ENCODE peak calls at places on chromosomes 11 and 22, in five cellular contexts. U is germinal center, E is T-helper 1 cell, C is T-helper 9 cell, L is endothelial cell of umbilical vein. J is an unnamed sample.
A peak's percentile ranks its signal among the peaks of the same experiment; 100 is the strongest.

GRCh38 chr11:100735949-100736675 is 49.0 kb downstream of the ARHGAP42 start:
- DNase-seq in E (no peak), L (no peak), U (no peak), C (no peak), J (no peak)

GRCh38 chr11:119907934-119908760 is 179.1 kb upstream of the NECTIN1 start:
- DNase-seq in U (no peak), L (no peak), E (no peak), C (no peak), J (no peak)

GRCh38 chr11:2342981-2343380 is 34.1 kb upstream of the CD81 start:
- DNase-seq in C (no peak), L (no peak), U (no peak), E (no peak), J (no peak)

GRCh38 chr11:64924910-64925284 is 408 bp downstream of the PPP2R5B start:
- DNase-seq in L (no peak), U (peak; percentile 20), C (no peak), E (no peak), J (no peak)

GRCh38 chr22:29313126-29314071 is 2.1 kb downstream of the RASL10A start:
- DNase-seq in L (peak; percentile 50), C (no peak), E (no peak), U (peak; percentile 64), J (no peak)

GRCh38 chr11:72787262-72788104 is 6.4 kb downstream of the STARD10 start:
- DNase-seq in E (no peak), U (peak; percentile 70), L (no peak), C (no peak), J (no peak)

GRCh38 chr11:97772696-97773095 is 1248.1 kb upstream of the CNTN5 start:
- DNase-seq in E (no peak), C (no peak), L (no peak), U (no peak), J (no peak)

GRCh38 chr11:12077535-12078280 is 32.7 kb upstream of the MICAL2 start:
- DNase-seq in L (no peak), U (no peak), E (no peak), C (no peak), J (no peak)

GRCh38 chr22:25027052-25027525 is 74.6 kb downstream of the KIAA1671 start:
- DNase-seq in U (no peak), E (no peak), L (no peak), C (no peak), J (no peak)

GRCh38 chr11:69218271-69218682 is 62.5 kb downstream of the SMIM38 start:
- DNase-seq in L (no peak), U (no peak), E (no peak), C (no peak), J (no peak)

GRCh38 chr22:24146791-24147353 is 34.4 kb upstream of the SUSD2 start:
- DNase-seq in U (no peak), C (no peak), L (peak; percentile 72), E (no peak), J (no peak)

GRCh38 chr11:32184057-32185055 is 93.5 kb downstream of the RCN1 start:
- DNase-seq in C (no peak), L (no peak), E (no peak), U (no peak), J (no peak)

GRCh38 chr22:26134654-26135330 is 34.5 kb upstream of the SEZ6L start:
- DNase-seq in U (no peak), C (no peak), L (no peak), E (no peak), J (no peak)

GRCh38 chr11:86396403-86396802 is 21.7 kb downstream of the CCDC81 start:
- DNase-seq in L (peak; percentile 48), U (no peak), E (no peak), C (no peak), J (no peak)

GRCh38 chr11:73176145-73176891 is 34.2 kb upstream of the FCHSD2 start:
- DNase-seq in L (no peak), E (no peak), C (no peak), U (no peak), J (no peak)

GRCh38 chr22:46071451-46072029 is 78.8 kb upstream of the PPARA start:
- DNase-seq in C (no peak), U (peak; percentile 19), L (peak; percentile 92), E (peak; percentile 36), J (no peak)

GRCh38 chr22:43811777-43812148 is 342 bp downstream of the EFCAB6 start:
- DNase-seq in E (peak; percentile 5), L (no peak), U (no peak), C (no peak), J (peak; percentile 17)

GRCh38 chr11:2670541-2671100 is 29.2 kb downstream of the KCNQ1OT1 start:
- DNase-seq in E (no peak), U (no peak), L (no peak), C (no peak), J (no peak)

GRCh38 chr11:68398870-68399865 is 61.4 kb upstream of the PPP6R3 start:
- DNase-seq in E (no peak), L (no peak), U (no peak), C (no peak), J (no peak)

GRCh38 chr11:71236836-71237475 is 15.4 kb downstream of the SHANK2 start:
- DNase-seq in E (no peak), C (no peak), L (no peak), U (no peak), J (no peak)

GRCh38 chr22:20551805-20552449 is 44.5 kb downstream of the MED15 start:
- DNase-seq in C (no peak), U (no peak), L (peak; percentile 48), E (no peak), J (no peak)

GRCh38 chr11:8263769-8264410 is at the start of gene LMO1:
- DNase-seq in L (peak; percentile 69), U (peak; percentile 85), E (peak; percentile 63), C (peak; percentile 65), J (peak; percentile 61)

GRCh38 chr11:8963569-8964323 is 496 bp downstream of the TMEM9B start:
- DNase-seq in U (peak; percentile 80), E (peak; percentile 69), L (no peak), C (peak; percentile 58), J (peak; percentile 67)

GRCh38 chr11:119907122-119907933 is 178.3 kb upstream of the NECTIN1 start:
- DNase-seq in U (no peak), E (no peak), C (no peak), L (no peak), J (no peak)

GRCh38 chr22:19896665-19897355 is 42.1 kb upstream of the GNB1L start:
- DNase-seq in C (no peak), L (no peak), E (no peak), U (peak; percentile 49), J (no peak)

J was measured in effector memory CD8-positive, alpha-beta T cell.